ENCODE peak calls at places on chromosomes 12 and 14, in four cellular contexts. H is Karpas-422; C is activated gamma-delta T cell treated with anti-CD3 and anti-CD28 coated beads, Interleukin-2, amount 50 U/mL, for 16 hours; L is WTC11. V is an unnamed sample.

GRCh38 chr14:50110323-50111037 is 5.9 kb downstream of the VCPKMT start:
- DNase-seq in L (no peak), H (no peak), C (no peak), V (no peak)

GRCh38 chr12:23834076-23834475 is 115.4 kb downstream of the SOX5 start:
- DNase-seq in L (no peak), H (no peak), C (no peak), V (no peak)

GRCh38 chr12:86826051-86826450 is 569.9 kb upstream of the MGAT4C start:
- DNase-seq in L (no peak), C (no peak), H (no peak), V (no peak)

GRCh38 chr12:86551146-86551571 is 295.0 kb upstream of the MGAT4C start:
- DNase-seq in H (no peak), C (no peak), L (no peak), V (no peak)

GRCh38 chr12:71032933-71033332 is 112.4 kb upstream of the PTPRR start:
- DNase-seq in L (no peak), H (no peak), C (no peak), V (no peak)

GRCh38 chr14:75941030-75941429 is 40.8 kb downstream of the TGFB3 start:
- DNase-seq in C (no peak), L (no peak), H (no peak), V (no peak)

GRCh38 chr14:54098536-54098935 is 141.9 kb upstream of the BMP4 start:
- DNase-seq in C (no peak), L (no peak), H (no peak), V (no peak)

GRCh38 chr14:103521438-103521961 is 1.1 kb downstream of the CKB start:
- DNase-seq in C (no peak), L (peak; percentile 33), H (no peak), V (no peak)

GRCh38 chr14:94041551-94042346 is 15.6 kb downstream of the OTUB2 start:
- DNase-seq in C (no peak), L (no peak), H (no peak), V (no peak)

GRCh38 chr14:100304825-100305445 is 1.3 kb downstream of the SLC25A29 start:
- DNase-seq in C (no peak), H (peak; percentile 58), L (peak; percentile 74), V (no peak)

V was measured in dorsolateral prefrontal cortex.